ENCODE peak calls at places on chromosome 17, in eight cellular contexts. One of them, this sample, is unnamed.

GRCh38 chr17:72100445-72100844 is 20.4 kb upstream of the SOX9 start:
- DNase-seq in heart right ventricle: no peak
- DNase-seq in aorta: no peak
- DNase-seq in epithelial cell of esophagus: no peak
- DNase-seq in cardiac muscle cell: no peak
- DNase-seq in CD8-positive, alpha-beta T cell: no peak
- DNase-seq in pancreas: no peak
- DNase-seq in OCI-LY7: no peak
- DNase-seq in this sample: no peak

GRCh38 chr17:33142703-33143299 is 150.3 kb downstream of the ASIC2 start:
- DNase-seq in OCI-LY7: peak
- DNase-seq in epithelial cell of esophagus: peak
- DNase-seq in heart right ventricle: peak
- DNase-seq in CD8-positive, alpha-beta T cell: no peak
- DNase-seq in pancreas: no peak
- DNase-seq in aorta: no peak
- DNase-seq in cardiac muscle cell: peak
- DNase-seq in this sample: peak

GRCh38 chr17:22514767-22515320 is 822.5 kb downstream of the KCNJ18 start:
- DNase-seq in OCI-LY7: no peak
- DNase-seq in CD8-positive, alpha-beta T cell: no peak
- DNase-seq in aorta: no peak
- DNase-seq in pancreas: no peak
- DNase-seq in epithelial cell of esophagus: no peak
- DNase-seq in heart right ventricle: no peak
- DNase-seq in cardiac muscle cell: no peak
- DNase-seq in this sample: no peak

GRCh38 chr17:55635253-55635766 is 87.4 kb downstream of the TMEM100 start:
- DNase-seq in heart right ventricle: peak
- DNase-seq in cardiac muscle cell: peak
- DNase-seq in pancreas: no peak
- DNase-seq in epithelial cell of esophagus: no peak
- DNase-seq in OCI-LY7: no peak
- DNase-seq in CD8-positive, alpha-beta T cell: no peak
- DNase-seq in aorta: no peak
- DNase-seq in this sample: no peak

GRCh38 chr17:68379692-68380677 is 77.3 kb downstream of the WIPI1 start:
- DNase-seq in cardiac muscle cell: no peak
- DNase-seq in OCI-LY7: no peak
- DNase-seq in heart right ventricle: no peak
- DNase-seq in aorta: no peak
- DNase-seq in pancreas: no peak
- DNase-seq in CD8-positive, alpha-beta T cell: no peak
- DNase-seq in epithelial cell of esophagus: no peak
- DNase-seq in this sample: no peak

GRCh38 chr17:79981661-79982101 is 54.0 kb downstream of the TBC1D16 start:
- DNase-seq in pancreas: peak
- DNase-seq in epithelial cell of esophagus: no peak
- DNase-seq in OCI-LY7: no peak
- DNase-seq in cardiac muscle cell: no peak
- DNase-seq in aorta: peak
- DNase-seq in CD8-positive, alpha-beta T cell: no peak
- DNase-seq in heart right ventricle: no peak
- DNase-seq in this sample: no peak

GRCh38 chr17:4968166-4968915 is 724 bp upstream of the SPAG7 start:
- DNase-seq in aorta: no peak
- DNase-seq in OCI-LY7: no peak
- DNase-seq in epithelial cell of esophagus: peak
- DNase-seq in cardiac muscle cell: peak
- DNase-seq in pancreas: peak
- DNase-seq in heart right ventricle: no peak
- DNase-seq in CD8-positive, alpha-beta T cell: no peak
- DNase-seq in this sample: no peak

GRCh38 chr17:75191584-75191983 is 8.8 kb upstream of the SUMO2 start:
- DNase-seq in aorta: no peak
- DNase-seq in OCI-LY7: no peak
- DNase-seq in CD8-positive, alpha-beta T cell: no peak
- DNase-seq in heart right ventricle: no peak
- DNase-seq in cardiac muscle cell: peak
- DNase-seq in pancreas: no peak
- DNase-seq in epithelial cell of esophagus: no peak
- DNase-seq in this sample: no peak

GRCh38 chr17:14337596-14338079 is 36.8 kb downstream of the HS3ST3B1 start:
- DNase-seq in heart right ventricle: no peak
- DNase-seq in cardiac muscle cell: no peak
- DNase-seq in pancreas: no peak
- DNase-seq in aorta: no peak
- DNase-seq in OCI-LY7: no peak
- DNase-seq in epithelial cell of esophagus: no peak
- DNase-seq in CD8-positive, alpha-beta T cell: no peak
- DNase-seq in this sample: no peak

GRCh38 chr17:38919316-38920078 is 5.9 kb upstream of the LASP1NB start:
- DNase-seq in heart right ventricle: no peak
- DNase-seq in cardiac muscle cell: no peak
- DNase-seq in aorta: peak
- DNase-seq in pancreas: no peak
- DNase-seq in epithelial cell of esophagus: no peak
- DNase-seq in CD8-positive, alpha-beta T cell: no peak
- DNase-seq in OCI-LY7: no peak
- DNase-seq in this sample: no peak

DNA sequence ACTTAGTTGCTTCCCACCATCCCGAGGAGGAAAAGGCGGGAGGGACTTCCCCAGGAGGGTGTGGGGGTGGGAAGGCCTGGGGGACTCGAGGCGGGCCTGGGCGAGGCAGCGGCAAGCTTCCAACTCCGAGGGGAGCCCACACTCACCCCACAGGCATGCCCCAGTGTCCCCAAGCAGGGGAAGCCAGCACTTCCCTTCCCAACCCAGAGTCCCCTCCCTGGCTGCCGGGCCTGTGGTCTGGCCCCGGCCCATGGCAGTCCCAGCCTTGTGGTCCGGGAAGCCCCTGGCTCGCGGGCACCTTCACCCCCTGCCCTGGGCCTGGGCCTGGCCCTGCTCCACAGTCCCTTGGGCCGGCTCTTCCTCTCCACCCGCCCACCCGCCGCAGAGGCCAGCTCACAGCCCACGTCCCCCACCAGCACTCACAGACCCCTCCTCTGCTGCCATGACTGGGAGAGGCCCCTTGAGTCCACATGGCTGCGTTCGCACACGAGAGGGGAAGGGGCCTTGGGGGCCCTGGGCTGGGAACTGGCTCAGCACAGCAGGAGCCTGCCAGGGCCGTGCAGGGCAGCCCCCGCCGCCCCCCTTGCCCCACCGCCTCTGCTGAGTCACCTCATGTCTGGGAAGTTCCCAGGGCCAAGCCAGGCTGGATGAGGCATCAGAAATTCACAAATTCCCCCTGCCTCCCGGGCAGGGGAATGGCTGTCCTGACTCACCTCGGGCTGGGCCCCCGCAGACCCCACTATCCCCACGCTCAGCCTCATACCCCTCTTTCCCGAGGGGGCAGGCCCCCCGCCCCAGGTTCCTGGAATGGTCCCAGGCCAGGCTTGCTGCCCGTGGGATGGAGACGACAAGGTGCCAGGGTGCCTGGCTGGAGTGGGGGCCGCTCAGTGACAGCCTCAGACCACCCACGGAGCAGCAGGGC is 27.8 kb downstream of the BAHCC1 start:
- DNase-seq in pancreas: no peak
- DNase-seq in CD8-positive, alpha-beta T cell: no peak
- DNase-seq in cardiac muscle cell: peak
- DNase-seq in OCI-LY7: no peak
- DNase-seq in heart right ventricle: peak
- DNase-seq in aorta: peak
- DNase-seq in epithelial cell of esophagus: peak
- DNase-seq in this sample: no peak
- H3K4me3 ChIP-seq in pancreas: no peak
- H3K4me3 ChIP-seq in CD8-positive, alpha-beta T cell: no peak
- H3K4me3 ChIP-seq in cardiac muscle cell: no peak
- H3K4me3 ChIP-seq in OCI-LY7: no peak
- H3K4me3 ChIP-seq in heart right ventricle: no peak
- H3K4me3 ChIP-seq in aorta: no peak
- H3K4me3 ChIP-seq in epithelial cell of esophagus: no peak
- H3K4me3 ChIP-seq in this sample: no peak

DNA sequence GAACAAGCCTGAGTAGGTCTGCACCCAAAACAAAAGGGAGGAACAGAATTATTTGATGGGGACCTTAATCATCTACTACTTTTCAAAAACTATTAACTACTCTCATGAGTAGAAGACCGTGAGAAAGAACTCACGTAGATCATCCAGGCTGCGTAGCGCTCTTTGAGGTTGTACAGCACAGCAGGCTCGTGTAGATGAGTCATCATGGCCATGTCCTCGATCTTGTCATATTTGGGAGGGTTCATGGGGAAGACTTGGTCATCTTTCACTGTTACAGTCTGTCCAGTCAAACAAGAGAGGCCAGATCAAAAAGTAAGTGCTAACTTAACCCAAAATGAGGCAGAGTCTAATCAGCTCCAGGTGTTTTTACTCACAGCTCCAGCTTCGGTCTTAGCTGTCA is 2.3 kb downstream of the MYH1 start:
- DNase-seq in aorta: no peak
- DNase-seq in epithelial cell of esophagus: no peak
- DNase-seq in CD8-positive, alpha-beta T cell: no peak
- DNase-seq in pancreas: no peak
- DNase-seq in cardiac muscle cell: no peak
- DNase-seq in OCI-LY7: no peak
- DNase-seq in heart right ventricle: no peak
- DNase-seq in this sample: no peak
- H3K4me3 ChIP-seq in aorta: no peak
- H3K4me3 ChIP-seq in epithelial cell of esophagus: no peak
- H3K4me3 ChIP-seq in CD8-positive, alpha-beta T cell: no peak
- H3K4me3 ChIP-seq in pancreas: no peak
- H3K4me3 ChIP-seq in cardiac muscle cell: no peak
- H3K4me3 ChIP-seq in OCI-LY7: no peak
- H3K4me3 ChIP-seq in heart right ventricle: no peak
- H3K4me3 ChIP-seq in this sample: no peak

DNA sequence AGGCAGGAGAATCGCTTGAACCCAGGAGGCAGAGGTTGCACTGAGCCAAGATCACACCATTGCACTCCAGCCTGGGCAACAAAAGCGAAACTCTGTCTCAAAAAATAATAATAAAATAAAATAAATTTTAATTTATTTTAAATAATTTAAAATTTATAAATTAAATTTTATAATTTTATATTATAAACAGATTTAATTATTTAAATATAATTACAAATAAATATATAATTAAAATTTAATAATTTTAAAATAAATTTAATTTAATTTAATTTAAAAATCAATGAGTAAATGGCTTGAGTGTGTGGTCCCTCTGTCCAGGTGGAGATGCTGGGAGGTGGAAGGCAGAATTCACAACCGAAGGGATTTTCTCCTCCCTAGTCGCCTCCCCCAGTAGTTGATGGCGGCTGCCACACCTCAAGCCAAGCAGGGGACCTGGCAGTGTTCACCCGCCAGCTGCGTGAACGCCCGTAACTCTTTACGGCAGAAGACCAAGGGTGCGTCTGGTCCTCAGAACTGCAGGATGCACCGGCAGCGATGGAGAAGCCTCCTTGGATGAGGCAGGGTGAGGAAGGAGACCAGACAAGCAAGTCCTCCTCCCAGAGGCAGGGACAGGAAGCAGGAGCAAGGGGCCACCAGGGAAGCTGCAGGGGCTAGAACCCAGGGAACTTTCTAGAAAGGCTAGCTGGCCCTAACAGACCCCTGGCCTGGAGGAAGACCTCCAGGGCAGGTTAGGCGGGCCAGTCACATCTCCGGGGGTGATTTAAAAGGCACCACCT is 22.9 kb upstream of the KRT17 start:
- DNase-seq in heart right ventricle: no peak
- DNase-seq in OCI-LY7: no peak
- DNase-seq in pancreas: no peak
- DNase-seq in epithelial cell of esophagus: no peak
- DNase-seq in CD8-positive, alpha-beta T cell: no peak
- DNase-seq in cardiac muscle cell: no peak
- DNase-seq in aorta: no peak
- DNase-seq in this sample: no peak
- H3K4me3 ChIP-seq in heart right ventricle: no peak
- H3K4me3 ChIP-seq in OCI-LY7: no peak
- H3K4me3 ChIP-seq in pancreas: no peak
- H3K4me3 ChIP-seq in epithelial cell of esophagus: no peak
- H3K4me3 ChIP-seq in CD8-positive, alpha-beta T cell: no peak
- H3K4me3 ChIP-seq in cardiac muscle cell: no peak
- H3K4me3 ChIP-seq in aorta: no peak
- H3K4me3 ChIP-seq in this sample: no peak

GRCh38 chr17:69871318-69871717 is 203.7 kb upstream of the KCNJ16 start:
- DNase-seq in cardiac muscle cell: no peak
- DNase-seq in aorta: no peak
- DNase-seq in heart right ventricle: no peak
- DNase-seq in CD8-positive, alpha-beta T cell: no peak
- DNase-seq in epithelial cell of esophagus: no peak
- DNase-seq in pancreas: no peak
- DNase-seq in OCI-LY7: no peak
- DNase-seq in this sample: no peak
- H3K4me3 ChIP-seq in cardiac muscle cell: no peak
- H3K4me3 ChIP-seq in aorta: no peak
- H3K4me3 ChIP-seq in heart right ventricle: no peak
- H3K4me3 ChIP-seq in CD8-positive, alpha-beta T cell: no peak
- H3K4me3 ChIP-seq in epithelial cell of esophagus: no peak
- H3K4me3 ChIP-seq in pancreas: no peak
- H3K4me3 ChIP-seq in OCI-LY7: no peak
- H3K4me3 ChIP-seq in this sample: no peak

DNA sequence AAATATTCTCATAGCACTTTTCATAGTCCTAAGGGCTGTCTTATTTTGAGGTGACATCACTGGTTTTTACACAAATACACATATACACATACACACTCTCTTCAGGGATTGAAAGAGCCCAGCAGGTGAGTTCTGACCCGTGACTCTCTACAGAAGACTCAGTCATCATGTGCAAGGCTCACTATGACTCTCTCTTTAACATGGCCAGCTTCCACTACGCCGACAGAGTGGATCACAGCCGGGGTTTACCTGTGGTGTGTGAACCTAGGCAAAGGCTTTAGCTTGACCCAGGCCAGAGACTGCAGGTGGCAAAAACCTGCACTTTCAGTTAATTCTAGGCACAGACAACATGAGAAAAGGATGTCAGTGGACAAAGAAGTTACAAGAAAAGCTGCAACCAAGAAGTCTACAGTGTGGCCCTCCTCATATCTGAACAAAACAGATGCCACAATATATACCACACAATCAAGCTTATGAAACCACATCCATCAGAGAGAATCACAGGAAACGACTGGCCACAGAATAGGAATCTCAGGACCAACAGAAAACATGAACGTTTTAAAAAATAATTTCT is 56.5 kb downstream of the CYTH1 start:
- DNase-seq in cardiac muscle cell: no peak
- DNase-seq in heart right ventricle: no peak
- DNase-seq in CD8-positive, alpha-beta T cell: no peak
- DNase-seq in OCI-LY7: peak
- DNase-seq in pancreas: no peak
- DNase-seq in aorta: no peak
- DNase-seq in epithelial cell of esophagus: no peak
- DNase-seq in this sample: peak
- H3K4me3 ChIP-seq in cardiac muscle cell: no peak
- H3K4me3 ChIP-seq in heart right ventricle: no peak
- H3K4me3 ChIP-seq in CD8-positive, alpha-beta T cell: peak
- H3K4me3 ChIP-seq in OCI-LY7: peak
- H3K4me3 ChIP-seq in pancreas: no peak
- H3K4me3 ChIP-seq in aorta: no peak
- H3K4me3 ChIP-seq in epithelial cell of esophagus: no peak
- H3K4me3 ChIP-seq in this sample: peak

GRCh38 chr17:17692353-17693252 is 11.3 kb downstream of the RAI1 start:
- DNase-seq in pancreas: no peak
- DNase-seq in aorta: no peak
- DNase-seq in epithelial cell of esophagus: no peak
- DNase-seq in cardiac muscle cell: no peak
- DNase-seq in CD8-positive, alpha-beta T cell: no peak
- DNase-seq in OCI-LY7: no peak
- DNase-seq in heart right ventricle: no peak
- DNase-seq in this sample: no peak
- H3K4me3 ChIP-seq in pancreas: peak
- H3K4me3 ChIP-seq in aorta: no peak
- H3K4me3 ChIP-seq in epithelial cell of esophagus: no peak
- H3K4me3 ChIP-seq in cardiac muscle cell: no peak
- H3K4me3 ChIP-seq in CD8-positive, alpha-beta T cell: no peak
- H3K4me3 ChIP-seq in OCI-LY7: peak
- H3K4me3 ChIP-seq in heart right ventricle: no peak
- H3K4me3 ChIP-seq in this sample: no peak